ENCODE peak calls at places on chromosome 20, in ten cellular contexts. W, Q, H, T, P, Y, A, X, B and M are unnamed samples.

GRCh38 chr20:50395258-50395729 is 114.9 kb upstream of the PTPN1 start:
- DNase-seq in Q (peak; percentile 89), A (no peak), W (peak; percentile 52), P (no peak), H (peak; percentile 86), B (peak; percentile 32), T (no peak), X (no peak), Y (no peak), M (peak; percentile 79)

GRCh38 chr20:60579941-60580515 is 621.8 kb downstream of the CDH26 start:
- DNase-seq in X (no peak), W (no peak), A (no peak), B (no peak), H (no peak), P (no peak), T (no peak), Q (no peak), Y (no peak), M (no peak)

GRCh38 chr20:48586728-48587127 is 241.1 kb downstream of the PREX1 start:
- DNase-seq in B (no peak), Y (no peak), P (no peak), A (no peak), T (no peak), X (no peak), W (no peak), Q (peak; percentile 32), H (no peak), M (no peak)

GRCh38 chr20:1204061-1204460 is 807 bp downstream of the C20orf202 start:
- DNase-seq in W (no peak), Y (no peak), P (no peak), A (no peak), B (no peak), T (no peak), H (no peak), Q (no peak), X (no peak), M (no peak)

GRCh38 chr20:17622086-17622850 is 52.4 kb downstream of the DSTN start:
- DNase-seq in X (no peak), T (peak; percentile 1), H (no peak), P (no peak), A (no peak), W (no peak), B (no peak), Q (peak; percentile 21), Y (no peak), M (peak; percentile 11)

GRCh38 chr20:61210862-61211261 is 41.2 kb upstream of the CDH4 start:
- DNase-seq in T (no peak), B (no peak), Y (no peak), P (no peak), Q (no peak), A (no peak), W (peak; percentile 7), H (no peak), X (no peak), M (no peak)

GRCh38 chr20:10079964-10080363 is 45.2 kb downstream of the ANKEF1 start:
- DNase-seq in W (peak; percentile 91), Q (no peak), B (peak; percentile 93), Y (peak; percentile 27), X (no peak), H (no peak), A (no peak), P (no peak), T (no peak), M (no peak)

GRCh38 chr20:35342154-35342769 is 50.0 kb upstream of the FAM83C start:
- DNase-seq in Q (no peak), W (peak; percentile 16), T (no peak), H (no peak), Y (no peak), P (no peak), B (peak; percentile 48), X (no peak), A (no peak), M (no peak)

GRCh38 chr20:50831605-50832004 is 36.7 kb downstream of the BCAS4 start:
- DNase-seq in Y (no peak), A (no peak), B (no peak), Q (no peak), W (no peak), P (no peak), X (no peak), T (no peak), H (no peak), M (no peak)

GRCh38 chr20:32820698-32821378 is 1.1 kb downstream of the MAPRE1 start:
- DNase-seq in B (no peak), Q (no peak), A (no peak), P (no peak), H (no peak), Y (no peak), W (peak; percentile 10), T (no peak), X (no peak), M (no peak)

GRCh38 chr20:32822189-32822588 is 2.4 kb downstream of the MAPRE1 start:
- DNase-seq in T (no peak), X (no peak), P (no peak), Q (no peak), Y (no peak), H (no peak), B (no peak), A (no peak), W (no peak), M (no peak)

GRCh38 chr20:32823737-32824588 is 4.2 kb downstream of the MAPRE1 start:
- DNase-seq in Q (no peak), X (no peak), W (peak; percentile 17), B (peak; percentile 29), H (no peak), T (no peak), A (peak; percentile 78), Y (no peak), P (no peak), M (no peak)

GRCh38 chr20:32823078-32823477 is 3.3 kb downstream of the MAPRE1 start:
- DNase-seq in A (peak; percentile 44), X (no peak), H (no peak), Q (no peak), W (peak; percentile 81), Y (peak; percentile 39), P (no peak), B (peak; percentile 78), T (no peak), M (no peak)

DNA sequence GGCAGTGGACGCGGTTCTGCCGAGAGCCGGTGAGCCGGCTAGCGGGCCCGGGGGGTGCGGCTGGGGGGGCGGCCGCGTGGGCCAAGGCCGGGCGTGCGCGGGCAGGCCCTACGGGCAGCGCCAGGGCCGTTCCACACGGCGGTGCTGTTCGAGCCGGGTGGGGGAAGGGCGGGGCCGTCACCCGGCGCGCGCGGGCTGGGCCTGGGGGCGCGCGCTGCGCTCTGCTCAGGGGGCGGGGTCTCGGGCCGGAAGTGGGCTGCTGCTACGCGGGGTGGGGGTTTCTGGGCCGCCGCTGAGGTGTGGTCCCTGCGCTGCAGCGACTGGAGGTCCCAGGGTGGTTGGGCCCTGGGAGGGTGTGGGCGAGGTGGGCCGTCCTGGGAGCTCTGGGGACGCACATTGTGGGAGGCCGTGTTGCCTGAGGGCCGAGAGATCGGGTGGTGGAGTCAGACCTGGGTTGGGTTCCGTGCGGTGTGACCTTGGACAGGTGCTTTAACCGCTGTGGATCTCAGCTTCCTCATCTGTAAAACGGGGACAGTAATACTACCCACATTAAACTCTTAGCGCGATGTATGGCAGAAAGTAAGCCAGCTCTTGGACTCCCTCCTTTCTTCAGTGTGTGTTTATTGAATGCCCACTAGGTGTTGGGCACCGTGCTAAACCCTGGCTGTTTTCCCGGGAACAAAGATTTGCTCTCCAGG is 395 bp downstream of the MAPRE1 start:
- DNase-seq in P (peak; percentile 62), H (peak; percentile 83), W (peak; percentile 16), Q (no peak), A (peak; percentile 72), Y (no peak), X (peak; percentile 87), T (peak; percentile 94), B (peak; percentile 56), M (no peak)
- TF ChIP-seq CTCF in P (no peak), H (no peak), W (no peak), Q (no peak), A (peak; percentile 22), Y (no peak), X (no peak), T (no peak), B (peak; percentile 9), M (no peak)

DNA sequence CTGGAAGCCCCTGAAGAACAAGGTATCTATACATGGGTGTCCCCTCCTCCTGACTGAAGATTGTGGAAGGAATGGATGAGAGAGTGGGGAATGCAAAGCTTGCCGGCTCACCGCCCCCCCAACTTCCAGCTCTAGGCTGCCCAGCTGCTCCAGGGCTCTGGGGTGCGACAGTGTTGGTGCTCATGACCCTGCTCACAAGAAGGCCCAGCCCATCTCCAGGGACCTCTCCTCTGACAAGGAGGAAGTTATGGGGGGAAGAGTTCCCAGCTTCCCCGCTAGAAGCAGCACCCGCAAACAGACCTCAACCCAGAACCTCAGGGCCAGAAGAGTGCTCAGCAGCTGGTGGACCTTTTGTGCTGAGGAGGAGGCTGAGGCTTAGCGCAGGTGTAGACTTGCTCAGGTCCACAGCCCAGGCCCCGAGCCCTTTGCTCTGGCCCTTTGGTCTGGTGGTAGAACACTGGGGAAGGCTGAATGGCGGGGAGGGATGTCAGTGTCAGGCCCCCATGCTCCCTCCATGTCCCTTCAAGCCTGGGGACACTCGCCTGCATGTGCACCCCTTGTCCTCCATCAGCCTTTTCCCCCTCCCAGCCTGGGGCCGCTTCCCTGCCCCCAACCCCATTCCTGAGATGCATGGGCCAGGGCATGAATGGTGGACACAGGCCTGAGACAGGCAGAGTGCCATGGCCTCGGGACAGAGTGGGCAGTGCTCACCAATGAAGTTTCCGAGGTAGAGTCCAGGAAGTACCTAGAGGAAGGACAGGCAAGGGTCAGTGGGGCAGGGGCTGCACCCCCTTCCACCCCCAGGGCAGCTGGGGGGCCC is 1.3 kb downstream of the DUSP15 start:
- DNase-seq in B (no peak), P (no peak), H (no peak), Q (no peak), A (no peak), W (no peak), Y (no peak), X (no peak), T (no peak), M (no peak)
- TF ChIP-seq CTCF in B (no peak), P (no peak), H (no peak), Q (no peak), A (no peak), W (no peak), Y (no peak), X (no peak), T (no peak), M (no peak)

DNA sequence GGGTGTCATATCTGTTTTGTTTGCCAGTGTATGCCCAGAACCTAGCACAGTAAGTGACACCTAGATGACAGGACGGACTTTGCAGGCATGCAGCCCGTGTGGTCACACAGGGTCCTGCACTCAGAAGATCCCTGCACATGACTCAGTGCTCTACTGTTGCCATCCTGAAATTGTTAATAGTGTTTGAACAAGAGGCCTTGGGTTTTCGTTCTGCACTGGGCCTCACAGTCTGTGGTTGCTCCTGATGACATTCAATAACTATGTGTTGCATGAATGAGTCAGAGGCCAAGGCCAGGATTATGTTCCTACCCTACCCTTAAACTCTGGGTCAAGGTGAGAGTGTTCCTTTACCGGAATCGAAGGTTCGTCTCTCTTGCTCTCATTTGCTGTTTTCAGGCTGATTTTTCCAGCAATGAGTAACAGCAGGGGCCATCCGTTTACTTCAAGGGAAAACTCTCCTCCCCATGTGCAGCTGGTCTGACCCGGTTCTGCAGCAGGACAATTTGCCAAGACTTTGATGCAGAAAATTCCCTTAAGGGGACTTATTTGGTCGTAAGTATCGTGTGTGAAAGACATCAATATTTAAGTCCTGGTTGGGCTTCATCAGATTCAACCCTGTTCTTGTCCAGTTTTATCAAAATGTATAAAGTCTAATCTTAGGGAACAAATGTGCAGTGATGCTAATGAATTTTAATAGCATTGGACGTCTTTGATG is 13.0 kb upstream of the PFDN4 start:
- DNase-seq in X (no peak), P (no peak), H (no peak), Y (no peak), W (peak; percentile 52), A (peak; percentile 100), B (no peak), Q (no peak), T (no peak), M (no peak)
- TF ChIP-seq CTCF in X (peak; percentile 1), P (no peak), H (no peak), Y (peak; percentile 33), W (no peak), A (peak; percentile 69), B (no peak), Q (no peak), T (no peak), M (no peak)

GRCh38 chr20:63580796-63581461 is 6.9 kb upstream of the HELZ2 start:
- DNase-seq in Q (peak; percentile 53), B (peak; percentile 61), X (no peak), T (peak; percentile 37), Y (no peak), A (peak; percentile 78), W (peak; percentile 60), H (no peak), P (peak; percentile 67), M (no peak)
- TF ChIP-seq CTCF in Q (no peak), B (peak; percentile 57), X (peak; percentile 76), T (peak; percentile 30), Y (peak; percentile 57), A (peak; percentile 95), W (peak; percentile 47), H (peak; percentile 9), P (peak; percentile 63), M (peak; percentile 38)